ENCODE peak calls at places on chromosomes 6 and 20, in nine cellular contexts. One of them, this sample, is unnamed.

GRCh38 chr6:14275493-14275851 is 157.9 kb downstream of the CD83 start:
- DNase-seq in nephron progenitor cell: no peak
- DNase-seq in psoas muscle: no peak
- DNase-seq in lung: no peak
- DNase-seq in hepatocyte: no peak
- DNase-seq in AG09309: no peak
- DNase-seq in mesothelial cell of epicardium: no peak
- DNase-seq in fibroblast of villous mesenchyme: no peak
- DNase-seq in B cell: no peak
- DNase-seq in this sample: no peak

GRCh38 chr20:38143646-38144554 is 21.2 kb downstream of the TGM2 start:
- DNase-seq in nephron progenitor cell: no peak
- DNase-seq in psoas muscle: no peak
- DNase-seq in lung: no peak
- DNase-seq in hepatocyte: peak; percentile 87
- DNase-seq in AG09309: peak; percentile 68
- DNase-seq in mesothelial cell of epicardium: no peak
- DNase-seq in fibroblast of villous mesenchyme: peak; percentile 83
- DNase-seq in B cell: no peak
- DNase-seq in this sample: no peak

GRCh38 chr6:160198577-160199211 is 59.9 kb downstream of the SLC22A2 start:
- DNase-seq in nephron progenitor cell: no peak
- DNase-seq in psoas muscle: no peak
- DNase-seq in lung: no peak
- DNase-seq in hepatocyte: peak; percentile 46
- DNase-seq in AG09309: no peak
- DNase-seq in mesothelial cell of epicardium: no peak
- DNase-seq in fibroblast of villous mesenchyme: no peak
- DNase-seq in B cell: no peak
- DNase-seq in this sample: no peak

GRCh38 chr20:8568068-8568467 is 436.0 kb downstream of the PLCB1 start:
- DNase-seq in nephron progenitor cell: no peak
- DNase-seq in psoas muscle: no peak
- DNase-seq in lung: no peak
- DNase-seq in hepatocyte: no peak
- DNase-seq in AG09309: no peak
- DNase-seq in mesothelial cell of epicardium: no peak
- DNase-seq in fibroblast of villous mesenchyme: peak; percentile 31
- DNase-seq in B cell: no peak
- DNase-seq in this sample: no peak

GRCh38 chr6:158439255-158439654 is 120.6 kb upstream of the TMEM181 start:
- DNase-seq in nephron progenitor cell: no peak
- DNase-seq in psoas muscle: no peak
- DNase-seq in lung: no peak
- DNase-seq in hepatocyte: no peak
- DNase-seq in AG09309: no peak
- DNase-seq in mesothelial cell of epicardium: no peak
- DNase-seq in fibroblast of villous mesenchyme: no peak
- DNase-seq in B cell: peak; percentile 56
- DNase-seq in this sample: peak; percentile 88

GRCh38 chr6:105509506-105510331 is 106.8 kb upstream of the PREP start:
- DNase-seq in nephron progenitor cell: peak; percentile 48
- DNase-seq in psoas muscle: peak; percentile 56
- DNase-seq in lung: no peak
- DNase-seq in hepatocyte: peak; percentile 38
- DNase-seq in AG09309: no peak
- DNase-seq in mesothelial cell of epicardium: no peak
- DNase-seq in fibroblast of villous mesenchyme: peak; percentile 73
- DNase-seq in B cell: no peak
- DNase-seq in this sample: no peak

GRCh38 chr6:151448623-151449022 is 3.3 kb downstream of the RMND1 start:
- DNase-seq in nephron progenitor cell: no peak
- DNase-seq in psoas muscle: no peak
- DNase-seq in lung: no peak
- DNase-seq in hepatocyte: no peak
- DNase-seq in AG09309: no peak
- DNase-seq in mesothelial cell of epicardium: no peak
- DNase-seq in fibroblast of villous mesenchyme: no peak
- DNase-seq in B cell: no peak
- DNase-seq in this sample: no peak

GRCh38 chr20:39195495-39196129 is 233.5 kb downstream of the DHX35 start:
- DNase-seq in nephron progenitor cell: peak; percentile 71
- DNase-seq in psoas muscle: no peak
- DNase-seq in lung: no peak
- DNase-seq in hepatocyte: peak; percentile 23
- DNase-seq in AG09309: no peak
- DNase-seq in mesothelial cell of epicardium: no peak
- DNase-seq in fibroblast of villous mesenchyme: no peak
- DNase-seq in B cell: no peak
- DNase-seq in this sample: no peak

GRCh38 chr6:114342086-114342825 is 567 bp downstream of the HS3ST5 start:
- DNase-seq in nephron progenitor cell: peak; percentile 64
- DNase-seq in psoas muscle: peak; percentile 51
- DNase-seq in lung: no peak
- DNase-seq in hepatocyte: peak; percentile 52
- DNase-seq in AG09309: no peak
- DNase-seq in mesothelial cell of epicardium: peak; percentile 24
- DNase-seq in fibroblast of villous mesenchyme: no peak
- DNase-seq in B cell: no peak
- DNase-seq in this sample: peak; percentile 9

GRCh38 chr6:130725551-130725950 is 101.7 kb upstream of the SMLR1 start:
- DNase-seq in nephron progenitor cell: no peak
- DNase-seq in psoas muscle: no peak
- DNase-seq in lung: no peak
- DNase-seq in hepatocyte: no peak
- DNase-seq in AG09309: no peak
- DNase-seq in mesothelial cell of epicardium: no peak
- DNase-seq in fibroblast of villous mesenchyme: no peak
- DNase-seq in B cell: no peak
- DNase-seq in this sample: no peak

GRCh38 chr6:150632785-150633465 is 33.2 kb downstream of the PLEKHG1 start:
- DNase-seq in nephron progenitor cell: no peak
- DNase-seq in psoas muscle: no peak
- DNase-seq in lung: no peak
- DNase-seq in hepatocyte: no peak
- DNase-seq in AG09309: no peak
- DNase-seq in mesothelial cell of epicardium: no peak
- DNase-seq in fibroblast of villous mesenchyme: peak; percentile 36
- DNase-seq in B cell: peak; percentile 63
- DNase-seq in this sample: peak; percentile 59

GRCh38 chr6:108570518-108570917 is 9.8 kb downstream of the FOXO3 start:
- DNase-seq in nephron progenitor cell: no peak
- DNase-seq in psoas muscle: no peak
- DNase-seq in lung: no peak
- DNase-seq in hepatocyte: no peak
- DNase-seq in AG09309: no peak
- DNase-seq in mesothelial cell of epicardium: no peak
- DNase-seq in fibroblast of villous mesenchyme: no peak
- DNase-seq in B cell: no peak
- DNase-seq in this sample: no peak

GRCh38 chr20:39910536-39910935 is 778.5 kb downstream of the MAFB start:
- DNase-seq in nephron progenitor cell: no peak
- DNase-seq in psoas muscle: no peak
- DNase-seq in lung: no peak
- DNase-seq in hepatocyte: no peak
- DNase-seq in AG09309: no peak
- DNase-seq in mesothelial cell of epicardium: no peak
- DNase-seq in fibroblast of villous mesenchyme: no peak
- DNase-seq in B cell: no peak
- DNase-seq in this sample: no peak

GRCh38 chr6:138971601-138972000 is 16.5 kb downstream of the REPS1 start:
- DNase-seq in nephron progenitor cell: no peak
- DNase-seq in psoas muscle: no peak
- DNase-seq in lung: no peak
- DNase-seq in hepatocyte: no peak
- DNase-seq in AG09309: no peak
- DNase-seq in mesothelial cell of epicardium: no peak
- DNase-seq in fibroblast of villous mesenchyme: no peak
- DNase-seq in B cell: no peak
- DNase-seq in this sample: no peak

GRCh38 chr6:22099241-22099640 is 197.6 kb downstream of the PRL start:
- DNase-seq in nephron progenitor cell: no peak
- DNase-seq in psoas muscle: no peak
- DNase-seq in lung: no peak
- DNase-seq in hepatocyte: no peak
- DNase-seq in AG09309: no peak
- DNase-seq in mesothelial cell of epicardium: no peak
- DNase-seq in fibroblast of villous mesenchyme: no peak
- DNase-seq in B cell: no peak
- DNase-seq in this sample: no peak

GRCh38 chr6:146388736-146389364 is 154.8 kb upstream of the RAB32 start:
- DNase-seq in nephron progenitor cell: no peak
- DNase-seq in psoas muscle: no peak
- DNase-seq in lung: no peak
- DNase-seq in hepatocyte: no peak
- DNase-seq in AG09309: no peak
- DNase-seq in mesothelial cell of epicardium: no peak
- DNase-seq in fibroblast of villous mesenchyme: no peak
- DNase-seq in B cell: no peak
- DNase-seq in this sample: no peak

GRCh38 chr6:124795879-124796838 is 166.1 kb upstream of the RNF217 start:
- DNase-seq in nephron progenitor cell: peak; percentile 41
- DNase-seq in psoas muscle: peak; percentile 56
- DNase-seq in lung: no peak
- DNase-seq in hepatocyte: peak; percentile 30
- DNase-seq in AG09309: no peak
- DNase-seq in mesothelial cell of epicardium: no peak
- DNase-seq in fibroblast of villous mesenchyme: peak; percentile 15
- DNase-seq in B cell: no peak
- DNase-seq in this sample: peak; percentile 3

GRCh38 chr20:13259921-13260320 is 38.8 kb downstream of the ISM1 start:
- DNase-seq in nephron progenitor cell: no peak
- DNase-seq in psoas muscle: no peak
- DNase-seq in lung: no peak
- DNase-seq in hepatocyte: no peak
- DNase-seq in AG09309: no peak
- DNase-seq in mesothelial cell of epicardium: no peak
- DNase-seq in fibroblast of villous mesenchyme: no peak
- DNase-seq in B cell: no peak
- DNase-seq in this sample: no peak

GRCh38 chr6:86859513-86859912 is 77.8 kb upstream of the HTR1E start:
- DNase-seq in nephron progenitor cell: no peak
- DNase-seq in psoas muscle: no peak
- DNase-seq in lung: no peak
- DNase-seq in hepatocyte: no peak
- DNase-seq in AG09309: no peak
- DNase-seq in mesothelial cell of epicardium: no peak
- DNase-seq in fibroblast of villous mesenchyme: no peak
- DNase-seq in B cell: no peak
- DNase-seq in this sample: no peak
- TF ChIP-seq CTCF in nephron progenitor cell: no peak
- TF ChIP-seq CTCF in psoas muscle: no peak
- TF ChIP-seq CTCF in lung: no peak
- TF ChIP-seq CTCF in hepatocyte: peak; percentile 17
- TF ChIP-seq CTCF in AG09309: no peak
- TF ChIP-seq CTCF in mesothelial cell of epicardium: no peak
- TF ChIP-seq CTCF in fibroblast of villous mesenchyme: no peak
- TF ChIP-seq CTCF in B cell: no peak
- TF ChIP-seq CTCF in this sample: no peak

DNA sequence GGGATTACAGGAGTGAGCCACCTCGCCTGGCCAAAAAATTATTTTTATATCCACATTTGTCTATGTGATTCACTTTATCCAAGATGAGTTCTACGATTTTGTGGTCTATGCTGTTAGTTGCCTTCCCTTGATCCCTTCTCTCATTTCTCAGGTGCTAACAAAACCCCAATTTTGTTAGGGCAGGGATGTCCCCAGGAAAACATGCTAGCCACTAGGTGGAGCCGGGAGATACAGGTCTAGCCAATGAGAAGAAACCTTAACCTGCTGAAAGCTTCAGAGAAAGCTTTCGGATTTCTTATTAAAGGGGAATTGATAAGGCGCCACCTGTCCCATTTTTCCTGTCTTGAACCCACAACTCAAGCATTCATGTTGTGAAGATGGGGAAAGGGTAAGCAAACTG is 167.4 kb upstream of the OLIG3 start:
- DNase-seq in nephron progenitor cell: no peak
- DNase-seq in psoas muscle: no peak
- DNase-seq in lung: no peak
- DNase-seq in hepatocyte: no peak
- DNase-seq in AG09309: no peak
- DNase-seq in mesothelial cell of epicardium: no peak
- DNase-seq in fibroblast of villous mesenchyme: peak; percentile 33
- DNase-seq in B cell: peak; percentile 61
- DNase-seq in this sample: no peak
- TF ChIP-seq CTCF in nephron progenitor cell: no peak
- TF ChIP-seq CTCF in psoas muscle: peak; percentile 14
- TF ChIP-seq CTCF in lung: peak; percentile 5
- TF ChIP-seq CTCF in hepatocyte: peak; percentile 18
- TF ChIP-seq CTCF in AG09309: peak; percentile 65
- TF ChIP-seq CTCF in mesothelial cell of epicardium: no peak
- TF ChIP-seq CTCF in fibroblast of villous mesenchyme: peak; percentile 66
- TF ChIP-seq CTCF in B cell: peak; percentile 58
- TF ChIP-seq CTCF in this sample: peak; percentile 38

DNA sequence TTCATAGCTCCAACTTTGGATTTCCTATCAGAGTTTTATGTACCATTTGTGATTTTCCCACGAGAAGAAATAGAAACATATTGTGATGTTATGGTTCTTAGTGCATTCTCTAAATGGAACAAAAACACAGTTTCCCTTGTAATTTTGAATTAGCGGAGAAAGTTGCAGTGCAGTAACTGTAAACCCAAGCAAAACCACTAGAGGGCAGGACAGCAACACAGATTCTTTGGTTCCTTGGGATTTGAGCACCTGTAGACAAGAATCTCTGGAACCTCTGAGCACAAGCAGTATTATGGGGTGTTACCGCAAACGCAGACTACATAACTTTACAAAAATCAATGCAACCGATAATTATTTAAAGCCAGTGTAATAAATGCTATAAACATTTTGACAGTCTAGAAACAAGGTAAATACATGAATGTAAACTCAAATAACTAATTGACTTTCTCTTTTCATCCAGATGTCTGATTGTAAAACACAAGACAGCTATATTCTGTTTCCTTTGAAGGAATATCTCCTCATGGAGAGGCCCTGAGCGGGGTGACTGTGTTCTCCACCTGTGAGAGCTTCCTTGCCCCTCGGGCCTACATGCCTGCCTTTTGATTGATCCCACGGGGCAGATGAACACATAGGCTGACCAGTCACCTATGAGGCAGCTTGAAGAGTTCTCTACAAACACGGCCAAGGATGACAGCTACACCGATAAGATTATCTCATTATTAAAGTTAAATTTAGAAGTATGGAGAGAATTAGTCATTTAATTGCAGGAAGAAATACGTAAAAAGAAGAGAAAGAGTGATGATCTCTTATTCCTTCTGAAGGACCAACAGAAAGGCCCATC is 67.5 kb upstream of the COL21A1 start:
- DNase-seq in nephron progenitor cell: peak; percentile 50
- DNase-seq in psoas muscle: no peak
- DNase-seq in lung: no peak
- DNase-seq in hepatocyte: peak; percentile 50
- DNase-seq in AG09309: no peak
- DNase-seq in mesothelial cell of epicardium: no peak
- DNase-seq in fibroblast of villous mesenchyme: peak; percentile 53
- DNase-seq in B cell: no peak
- DNase-seq in this sample: peak; percentile 20
- TF ChIP-seq CTCF in nephron progenitor cell: peak; percentile 79
- TF ChIP-seq CTCF in psoas muscle: peak; percentile 27
- TF ChIP-seq CTCF in lung: no peak
- TF ChIP-seq CTCF in hepatocyte: peak; percentile 71
- TF ChIP-seq CTCF in AG09309: peak; percentile 87
- TF ChIP-seq CTCF in mesothelial cell of epicardium: peak; percentile 90
- TF ChIP-seq CTCF in fibroblast of villous mesenchyme: peak; percentile 92
- TF ChIP-seq CTCF in B cell: peak; percentile 37
- TF ChIP-seq CTCF in this sample: peak; percentile 54

GRCh38 chr20:25082498-25082873 is 545 bp upstream of the VSX1 start:
- DNase-seq in nephron progenitor cell: no peak
- DNase-seq in psoas muscle: peak; percentile 52
- DNase-seq in lung: no peak
- DNase-seq in hepatocyte: no peak
- DNase-seq in AG09309: no peak
- DNase-seq in mesothelial cell of epicardium: no peak
- DNase-seq in fibroblast of villous mesenchyme: no peak
- DNase-seq in B cell: no peak
- DNase-seq in this sample: no peak
- TF ChIP-seq CTCF in nephron progenitor cell: no peak
- TF ChIP-seq CTCF in psoas muscle: no peak
- TF ChIP-seq CTCF in lung: no peak
- TF ChIP-seq CTCF in hepatocyte: no peak
- TF ChIP-seq CTCF in AG09309: peak; percentile 10
- TF ChIP-seq CTCF in mesothelial cell of epicardium: no peak
- TF ChIP-seq CTCF in fibroblast of villous mesenchyme: no peak
- TF ChIP-seq CTCF in B cell: no peak
- TF ChIP-seq CTCF in this sample: no peak